ENCODE peak calls at places on chromosomes 6 and 20, in ten cellular contexts. One of them, this sample, is unnamed.

GRCh38 chr6:106511274-106512047 is 117.8 kb downstream of the RTN4IP1 start:
- DNase-seq in WTC11: peak; percentile 50
- DNase-seq in cardiac fibroblast: peak; percentile 47
- DNase-seq in endodermal cell: peak; percentile 81
- DNase-seq in GM12865: peak; percentile 34
- DNase-seq in Peyer's patch: peak; percentile 70
- DNase-seq in endothelial cell: peak; percentile 30
- DNase-seq in fibroblast of pulmonary artery: peak; percentile 45
- DNase-seq in GM13976: peak; percentile 57
- DNase-seq in fibroblast of the aortic adventitia: peak; percentile 63
- DNase-seq in this sample: peak; percentile 54

GRCh38 chr6:133441491-133441890 is 200.3 kb downstream of the EYA4 start:
- DNase-seq in WTC11: no peak
- DNase-seq in cardiac fibroblast: no peak
- DNase-seq in endodermal cell: no peak
- DNase-seq in GM12865: no peak
- DNase-seq in Peyer's patch: no peak
- DNase-seq in endothelial cell: no peak
- DNase-seq in fibroblast of pulmonary artery: no peak
- DNase-seq in GM13976: no peak
- DNase-seq in fibroblast of the aortic adventitia: no peak
- DNase-seq in this sample: no peak

GRCh38 chr20:31967830-31968249 is at the start of gene XKR7:
- DNase-seq in WTC11: peak; percentile 62
- DNase-seq in cardiac fibroblast: no peak
- DNase-seq in endodermal cell: peak; percentile 79
- DNase-seq in GM12865: no peak
- DNase-seq in Peyer's patch: no peak
- DNase-seq in endothelial cell: peak; percentile 22
- DNase-seq in fibroblast of pulmonary artery: no peak
- DNase-seq in GM13976: no peak
- DNase-seq in fibroblast of the aortic adventitia: no peak
- DNase-seq in this sample: no peak

GRCh38 chr20:62925420-62926228 is 681 bp downstream of the DIDO1 start:
- DNase-seq in WTC11: no peak
- DNase-seq in cardiac fibroblast: peak; percentile 38
- DNase-seq in endodermal cell: peak; percentile 64
- DNase-seq in GM12865: peak; percentile 69
- DNase-seq in Peyer's patch: peak; percentile 69
- DNase-seq in endothelial cell: no peak
- DNase-seq in fibroblast of pulmonary artery: peak; percentile 19
- DNase-seq in GM13976: peak; percentile 66
- DNase-seq in fibroblast of the aortic adventitia: peak; percentile 35
- DNase-seq in this sample: no peak

GRCh38 chr20:59813126-59813947 is 120.1 kb downstream of the SYCP2 start:
- DNase-seq in WTC11: no peak
- DNase-seq in cardiac fibroblast: no peak
- DNase-seq in endodermal cell: peak; percentile 28
- DNase-seq in GM12865: no peak
- DNase-seq in Peyer's patch: no peak
- DNase-seq in endothelial cell: no peak
- DNase-seq in fibroblast of pulmonary artery: no peak
- DNase-seq in GM13976: no peak
- DNase-seq in fibroblast of the aortic adventitia: no peak
- DNase-seq in this sample: no peak

GRCh38 chr6:138044458-138044857 is 62.8 kb downstream of the PERP start:
- DNase-seq in WTC11: no peak
- DNase-seq in cardiac fibroblast: peak; percentile 18
- DNase-seq in endodermal cell: no peak
- DNase-seq in GM12865: no peak
- DNase-seq in Peyer's patch: no peak
- DNase-seq in endothelial cell: no peak
- DNase-seq in fibroblast of pulmonary artery: no peak
- DNase-seq in GM13976: no peak
- DNase-seq in fibroblast of the aortic adventitia: no peak
- DNase-seq in this sample: no peak

GRCh38 chr6:62775427-62776022 is 435.7 kb upstream of the FKBP1C start:
- DNase-seq in WTC11: no peak
- DNase-seq in cardiac fibroblast: peak; percentile 15
- DNase-seq in endodermal cell: no peak
- DNase-seq in GM12865: peak; percentile 24
- DNase-seq in Peyer's patch: no peak
- DNase-seq in endothelial cell: no peak
- DNase-seq in fibroblast of pulmonary artery: peak; percentile 0
- DNase-seq in GM13976: peak; percentile 25
- DNase-seq in fibroblast of the aortic adventitia: no peak
- DNase-seq in this sample: no peak

GRCh38 chr6:145600299-145600698 is 135.0 kb downstream of the EPM2A start:
- DNase-seq in WTC11: no peak
- DNase-seq in cardiac fibroblast: no peak
- DNase-seq in endodermal cell: no peak
- DNase-seq in GM12865: no peak
- DNase-seq in Peyer's patch: no peak
- DNase-seq in endothelial cell: no peak
- DNase-seq in fibroblast of pulmonary artery: peak; percentile 4
- DNase-seq in GM13976: no peak
- DNase-seq in fibroblast of the aortic adventitia: no peak
- DNase-seq in this sample: no peak

GRCh38 chr6:33627876-33628275 is 6.8 kb downstream of the ITPR3 start:
- DNase-seq in WTC11: no peak
- DNase-seq in cardiac fibroblast: no peak
- DNase-seq in endodermal cell: no peak
- DNase-seq in GM12865: no peak
- DNase-seq in Peyer's patch: no peak
- DNase-seq in endothelial cell: no peak
- DNase-seq in fibroblast of pulmonary artery: no peak
- DNase-seq in GM13976: no peak
- DNase-seq in fibroblast of the aortic adventitia: no peak
- DNase-seq in this sample: no peak

GRCh38 chr6:3380344-3381232 is 76.3 kb downstream of the SLC22A23 start:
- DNase-seq in WTC11: no peak
- DNase-seq in cardiac fibroblast: no peak
- DNase-seq in endodermal cell: no peak
- DNase-seq in GM12865: no peak
- DNase-seq in Peyer's patch: peak; percentile 64
- DNase-seq in endothelial cell: no peak
- DNase-seq in fibroblast of pulmonary artery: no peak
- DNase-seq in GM13976: no peak
- DNase-seq in fibroblast of the aortic adventitia: no peak
- DNase-seq in this sample: no peak

GRCh38 chr6:89410231-89411018 is 1.6 kb downstream of the RRAGD start:
- DNase-seq in WTC11: no peak
- DNase-seq in cardiac fibroblast: no peak
- DNase-seq in endodermal cell: no peak
- DNase-seq in GM12865: peak; percentile 55
- DNase-seq in Peyer's patch: no peak
- DNase-seq in endothelial cell: no peak
- DNase-seq in fibroblast of pulmonary artery: no peak
- DNase-seq in GM13976: no peak
- DNase-seq in fibroblast of the aortic adventitia: no peak
- DNase-seq in this sample: no peak

GRCh38 chr6:165191461-165191860 is 117.9 kb downstream of the C6orf118 start:
- DNase-seq in WTC11: no peak
- DNase-seq in cardiac fibroblast: no peak
- DNase-seq in endodermal cell: no peak
- DNase-seq in GM12865: no peak
- DNase-seq in Peyer's patch: no peak
- DNase-seq in endothelial cell: no peak
- DNase-seq in fibroblast of pulmonary artery: no peak
- DNase-seq in GM13976: no peak
- DNase-seq in fibroblast of the aortic adventitia: no peak
- DNase-seq in this sample: no peak

GRCh38 chr6:49906511-49906910 is 40.2 kb upstream of the CRISP1 start:
- DNase-seq in WTC11: no peak
- DNase-seq in cardiac fibroblast: no peak
- DNase-seq in endodermal cell: no peak
- DNase-seq in GM12865: no peak
- DNase-seq in Peyer's patch: no peak
- DNase-seq in endothelial cell: no peak
- DNase-seq in fibroblast of pulmonary artery: no peak
- DNase-seq in GM13976: no peak
- DNase-seq in fibroblast of the aortic adventitia: no peak
- DNase-seq in this sample: no peak

GRCh38 chr6:166360243-166361079 is 18.1 kb upstream of the SFT2D1 start:
- DNase-seq in WTC11: no peak
- DNase-seq in cardiac fibroblast: peak; percentile 37
- DNase-seq in endodermal cell: no peak
- DNase-seq in GM12865: no peak
- DNase-seq in Peyer's patch: no peak
- DNase-seq in endothelial cell: no peak
- DNase-seq in fibroblast of pulmonary artery: no peak
- DNase-seq in GM13976: no peak
- DNase-seq in fibroblast of the aortic adventitia: peak; percentile 48
- DNase-seq in this sample: no peak

GRCh38 chr20:60956194-60956593 is 295.9 kb upstream of the CDH4 start:
- DNase-seq in WTC11: no peak
- DNase-seq in cardiac fibroblast: no peak
- DNase-seq in endodermal cell: no peak
- DNase-seq in GM12865: no peak
- DNase-seq in Peyer's patch: no peak
- DNase-seq in endothelial cell: no peak
- DNase-seq in fibroblast of pulmonary artery: no peak
- DNase-seq in GM13976: no peak
- DNase-seq in fibroblast of the aortic adventitia: no peak
- DNase-seq in this sample: no peak

DNA sequence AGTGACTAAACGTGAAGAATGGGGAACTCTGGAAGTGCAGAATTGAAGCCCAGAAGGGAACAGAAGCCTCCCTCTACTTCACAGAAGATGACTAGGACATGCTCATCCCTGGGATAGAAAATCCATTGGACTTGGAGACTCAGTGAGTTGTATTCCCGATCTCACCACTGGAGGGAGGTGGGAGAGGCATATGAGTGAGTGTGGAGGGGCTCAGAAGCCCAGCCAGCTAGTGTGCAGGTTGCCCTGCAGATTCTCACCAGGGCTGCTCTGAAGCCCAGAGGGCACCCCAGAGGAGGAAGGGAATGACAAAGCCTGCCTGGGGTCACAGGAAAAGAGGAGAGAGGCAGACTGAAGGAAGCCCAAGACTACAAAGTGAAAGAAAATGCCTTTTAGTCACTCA is 42.1 kb upstream of the HLA-E start:
- DNase-seq in WTC11: peak; percentile 75
- DNase-seq in cardiac fibroblast: peak; percentile 10
- DNase-seq in endodermal cell: peak; percentile 91
- DNase-seq in GM12865: no peak
- DNase-seq in Peyer's patch: no peak
- DNase-seq in endothelial cell: peak; percentile 75
- DNase-seq in fibroblast of pulmonary artery: no peak
- DNase-seq in GM13976: no peak
- DNase-seq in fibroblast of the aortic adventitia: no peak
- DNase-seq in this sample: no peak
- TF ChIP-seq CTCF in WTC11: peak; percentile 46
- TF ChIP-seq CTCF in cardiac fibroblast: peak; percentile 37
- TF ChIP-seq CTCF in endodermal cell: peak; percentile 77
- TF ChIP-seq CTCF in GM12865: no peak
- TF ChIP-seq CTCF in Peyer's patch: no peak
- TF ChIP-seq CTCF in endothelial cell: peak; percentile 66
- TF ChIP-seq CTCF in fibroblast of pulmonary artery: peak; percentile 37
- TF ChIP-seq CTCF in GM13976: no peak
- TF ChIP-seq CTCF in fibroblast of the aortic adventitia: no peak
- TF ChIP-seq CTCF in this sample: peak; percentile 54

DNA sequence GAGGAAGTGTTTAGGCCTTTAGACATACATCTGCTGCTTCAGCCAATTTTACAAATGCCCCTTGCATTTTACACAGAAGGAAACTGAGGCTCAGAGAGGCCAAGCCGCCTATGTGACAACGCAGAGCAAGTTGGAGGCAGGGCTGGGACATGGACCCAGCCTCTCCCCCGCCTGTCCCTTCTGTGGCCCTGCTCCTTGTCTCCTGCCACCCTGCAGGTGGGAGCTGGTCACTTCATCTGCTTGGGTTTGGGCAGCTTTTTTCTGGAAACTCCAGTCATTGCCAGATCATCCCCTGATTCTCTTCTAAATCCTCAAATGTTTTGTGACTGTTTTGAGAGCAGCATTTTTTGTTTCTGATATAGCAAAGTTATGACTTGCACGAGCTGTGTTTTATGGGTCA is 68.9 kb downstream of the DLGAP4 start:
- DNase-seq in WTC11: no peak
- DNase-seq in cardiac fibroblast: no peak
- DNase-seq in endodermal cell: no peak
- DNase-seq in GM12865: no peak
- DNase-seq in Peyer's patch: no peak
- DNase-seq in endothelial cell: no peak
- DNase-seq in fibroblast of pulmonary artery: no peak
- DNase-seq in GM13976: no peak
- DNase-seq in fibroblast of the aortic adventitia: no peak
- DNase-seq in this sample: no peak
- TF ChIP-seq CTCF in WTC11: no peak
- TF ChIP-seq CTCF in cardiac fibroblast: no peak
- TF ChIP-seq CTCF in endodermal cell: peak; percentile 54
- TF ChIP-seq CTCF in GM12865: no peak
- TF ChIP-seq CTCF in Peyer's patch: no peak
- TF ChIP-seq CTCF in endothelial cell: no peak
- TF ChIP-seq CTCF in fibroblast of pulmonary artery: no peak
- TF ChIP-seq CTCF in GM13976: no peak
- TF ChIP-seq CTCF in fibroblast of the aortic adventitia: no peak
- TF ChIP-seq CTCF in this sample: no peak

GRCh38 chr6:148465011-148465335 is 122.3 kb downstream of the SASH1 start:
- DNase-seq in WTC11: no peak
- DNase-seq in cardiac fibroblast: no peak
- DNase-seq in endodermal cell: no peak
- DNase-seq in GM12865: no peak
- DNase-seq in Peyer's patch: no peak
- DNase-seq in endothelial cell: no peak
- DNase-seq in fibroblast of pulmonary artery: no peak
- DNase-seq in GM13976: no peak
- DNase-seq in fibroblast of the aortic adventitia: no peak
- DNase-seq in this sample: no peak
- TF ChIP-seq CTCF in WTC11: no peak
- TF ChIP-seq CTCF in cardiac fibroblast: no peak
- TF ChIP-seq CTCF in endodermal cell: no peak
- TF ChIP-seq CTCF in GM12865: no peak
- TF ChIP-seq CTCF in Peyer's patch: no peak
- TF ChIP-seq CTCF in endothelial cell: no peak
- TF ChIP-seq CTCF in fibroblast of pulmonary artery: no peak
- TF ChIP-seq CTCF in GM13976: no peak
- TF ChIP-seq CTCF in fibroblast of the aortic adventitia: no peak
- TF ChIP-seq CTCF in this sample: no peak

DNA sequence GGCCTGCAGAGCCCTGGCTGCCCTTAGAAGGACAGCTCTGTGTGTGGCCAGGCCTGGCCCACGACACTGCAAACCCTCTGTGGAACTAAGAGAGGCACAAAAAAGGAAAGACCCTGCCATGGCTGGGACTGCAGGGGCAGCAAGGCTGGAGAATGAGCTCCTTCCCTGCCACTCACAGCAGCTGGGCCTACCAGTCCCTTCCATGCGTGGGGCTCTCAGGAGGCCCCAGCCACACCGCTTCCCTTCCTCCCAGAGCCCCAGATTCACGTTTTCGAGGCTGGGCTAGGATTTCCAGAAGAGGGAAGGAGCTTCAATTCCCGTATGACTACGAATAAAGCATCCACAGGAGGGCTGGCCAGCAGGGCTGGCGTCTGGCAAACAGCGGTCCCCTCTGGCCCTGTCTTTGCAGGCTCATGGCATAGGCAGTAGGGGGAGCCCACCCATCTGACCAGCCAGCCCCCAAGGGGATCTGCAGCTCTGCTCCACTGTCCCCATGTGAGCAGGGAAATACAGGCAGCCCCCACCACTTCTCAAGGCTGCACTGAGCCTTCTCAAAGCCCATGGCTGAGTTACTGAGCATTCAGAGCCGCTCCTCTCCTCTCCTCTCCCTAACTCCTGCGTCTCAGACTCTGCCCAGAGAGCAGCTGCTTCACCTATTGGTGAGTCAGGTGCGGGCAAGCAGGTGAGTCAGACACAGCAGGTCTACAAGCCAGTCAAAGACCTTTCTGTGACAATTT is 53.1 kb downstream of the NINL start:
- DNase-seq in WTC11: peak; percentile 55
- DNase-seq in cardiac fibroblast: no peak
- DNase-seq in endodermal cell: peak; percentile 70
- DNase-seq in GM12865: no peak
- DNase-seq in Peyer's patch: no peak
- DNase-seq in endothelial cell: peak; percentile 43
- DNase-seq in fibroblast of pulmonary artery: no peak
- DNase-seq in GM13976: no peak
- DNase-seq in fibroblast of the aortic adventitia: peak; percentile 19
- DNase-seq in this sample: no peak
- TF ChIP-seq CTCF in WTC11: no peak
- TF ChIP-seq CTCF in cardiac fibroblast: no peak
- TF ChIP-seq CTCF in endodermal cell: peak; percentile 47
- TF ChIP-seq CTCF in GM12865: no peak
- TF ChIP-seq CTCF in Peyer's patch: no peak
- TF ChIP-seq CTCF in endothelial cell: no peak
- TF ChIP-seq CTCF in fibroblast of pulmonary artery: no peak
- TF ChIP-seq CTCF in GM13976: no peak
- TF ChIP-seq CTCF in fibroblast of the aortic adventitia: peak; percentile 39
- TF ChIP-seq CTCF in this sample: peak; percentile 15

This sample was measured in HFFc6.